ENCODE peak calls at places on chromosomes 2 and 18, in eight cellular contexts. T is activated CD4-positive, alpha-beta T cell treated with anti-CD3 and anti-CD28 coated beads for 48 hours; W is NCI-H1105 treated with DMSO at 0.1 percent for 48 hours; K is GM13977; C is stimulated activated CD4-positive, alpha-beta T cell treated with anti-CD3 and anti-CD28 coated beads, TNF-alpha, amount 100 ng/mL, for 4 hours; O is GM04504; I is tibial artery; L is epithelial cell of esophagus. B is an unnamed sample.

GRCh38 chr2:43950383-43951008 is 45.3 kb downstream of the LRPPRC start:
- DNase-seq in I (no peak), W (peak; percentile 34), O (peak; percentile 4), T (no peak), L (peak; percentile 56), K (peak; percentile 7), C (no peak), B (no peak)

GRCh38 chr18:5237083-5237722 is 40.1 kb upstream of the AKAIN1 start:
- DNase-seq in T (no peak), W (peak; percentile 54), C (no peak), O (no peak), K (peak; percentile 4), I (no peak), L (no peak), B (peak; percentile 43)

GRCh38 chr2:29290293-29291052 is 175.3 kb downstream of the CLIP4 start:
- DNase-seq in C (no peak), L (no peak), K (no peak), I (no peak), O (no peak), T (no peak), W (no peak), B (no peak)

GRCh38 chr18:24657461-24657860 is 197.0 kb downstream of the HRH4 start:
- DNase-seq in K (no peak), C (no peak), T (no peak), I (no peak), W (no peak), O (no peak), L (no peak), B (no peak)

GRCh38 chr2:179562330-179562885 is 297.8 kb upstream of the SESTD1 start:
- DNase-seq in T (no peak), I (no peak), W (peak; percentile 91), C (no peak), K (no peak), L (no peak), O (no peak), B (no peak)

GRCh38 chr2:111054791-111055627 is 65.7 kb upstream of the BCL2L11 start:
- DNase-seq in W (no peak), T (peak; percentile 77), O (no peak), C (no peak), I (no peak), L (no peak), K (peak; percentile 60), B (no peak)

GRCh38 chr2:43083278-43083677 is 143.1 kb downstream of the ZFP36L2 start:
- DNase-seq in O (no peak), T (no peak), L (peak; percentile 21), C (no peak), W (no peak), K (no peak), I (no peak), B (no peak)

GRCh38 chr2:38523728-38524437 is 78.8 kb downstream of the HNRNPLL start:
- DNase-seq in I (no peak), W (no peak), O (no peak), T (no peak), C (no peak), K (no peak), L (no peak), B (no peak)

GRCh38 chr2:161115605-161116097 is 44.6 kb upstream of the TANK start:
- DNase-seq in O (no peak), W (no peak), L (no peak), T (no peak), I (no peak), K (no peak), C (no peak), B (no peak)

GRCh38 chr2:84631047-84631446 is 114.7 kb downstream of the DNAH6 start:
- DNase-seq in L (peak; percentile 52), I (no peak), O (peak; percentile 9), K (peak; percentile 15), W (peak; percentile 30), T (no peak), C (no peak), B (no peak)